ENCODE peak calls at places on chromosomes 12 and 14, in four cellular contexts. One of them, this sample, is unnamed.

GRCh38 chr14:78399316-78399889 is 229.2 kb downstream of the NRXN3 start:
- DNase-seq in ovary: no peak
- DNase-seq in heart right ventricle: peak
- DNase-seq in endodermal cell: peak
- DNase-seq in this sample: no peak

GRCh38 chr12:121443193-121443829 is 43.4 kb downstream of the RNF34 start:
- DNase-seq in ovary: peak
- DNase-seq in heart right ventricle: peak
- DNase-seq in endodermal cell: peak
- DNase-seq in this sample: peak

GRCh38 chr14:79732911-79733310 is 478.4 kb downstream of the DIO2 start:
- DNase-seq in ovary: no peak
- DNase-seq in heart right ventricle: no peak
- DNase-seq in endodermal cell: no peak
- DNase-seq in this sample: no peak

GRCh38 chr12:47793015-47793681 is 20.1 kb downstream of the SLC48A1 start:
- DNase-seq in ovary: no peak
- DNase-seq in heart right ventricle: no peak
- DNase-seq in endodermal cell: no peak
- DNase-seq in this sample: no peak

GRCh38 chr12:122200541-122201175 is 2.9 kb upstream of the B3GNT4 start:
- DNase-seq in ovary: no peak
- DNase-seq in heart right ventricle: no peak
- DNase-seq in endodermal cell: peak
- DNase-seq in this sample: peak

GRCh38 chr14:96362071-96362964 is 823 bp downstream of the ATG2B start:
- DNase-seq in ovary: no peak
- DNase-seq in heart right ventricle: peak
- DNase-seq in endodermal cell: peak
- DNase-seq in this sample: peak

GRCh38 chr12:16272222-16272621 is 5.3 kb downstream of the SLC15A5 start:
- DNase-seq in ovary: no peak
- DNase-seq in heart right ventricle: no peak
- DNase-seq in endodermal cell: no peak
- DNase-seq in this sample: no peak

GRCh38 chr12:57864811-57865751 is 18.6 kb upstream of the CTDSP2 start:
- DNase-seq in ovary: peak
- DNase-seq in heart right ventricle: peak
- DNase-seq in endodermal cell: peak
- DNase-seq in this sample: peak

GRCh38 chr12:56229819-56230448 is at the start of gene SLC39A5:
- DNase-seq in ovary: no peak
- DNase-seq in heart right ventricle: no peak
- DNase-seq in endodermal cell: no peak
- DNase-seq in this sample: no peak

GRCh38 chr14:70096866-70097265 is 91.9 kb downstream of the SLC8A3 start:
- DNase-seq in ovary: no peak
- DNase-seq in heart right ventricle: no peak
- DNase-seq in endodermal cell: peak
- DNase-seq in this sample: no peak

GRCh38 chr14:38122241-38122640 is 85.5 kb upstream of the SSTR1 start:
- DNase-seq in ovary: no peak
- DNase-seq in heart right ventricle: no peak
- DNase-seq in endodermal cell: no peak
- DNase-seq in this sample: no peak

GRCh38 chr12:124603143-124603542 is 35.7 kb upstream of the NCOR2 start:
- DNase-seq in ovary: no peak
- DNase-seq in heart right ventricle: no peak
- DNase-seq in endodermal cell: no peak
- DNase-seq in this sample: no peak

GRCh38 chr12:106926657-106927056 is 29.1 kb upstream of the TMEM263 start:
- DNase-seq in ovary: no peak
- DNase-seq in heart right ventricle: no peak
- DNase-seq in endodermal cell: no peak
- DNase-seq in this sample: no peak

GRCh38 chr12:121579981-121580868 is 598 bp downstream of the KDM2B start:
- DNase-seq in ovary: peak
- DNase-seq in heart right ventricle: peak
- DNase-seq in endodermal cell: peak
- DNase-seq in this sample: peak

GRCh38 chr12:55996715-55997534 is at the start of gene SUOX:
- DNase-seq in ovary: peak
- DNase-seq in heart right ventricle: peak
- DNase-seq in endodermal cell: peak
- DNase-seq in this sample: peak

GRCh38 chr14:87160964-87161363 is 832.0 kb downstream of the GALC start:
- DNase-seq in ovary: no peak
- DNase-seq in heart right ventricle: no peak
- DNase-seq in endodermal cell: no peak
- DNase-seq in this sample: no peak

GRCh38 chr12:103839103-103839502 is 1.9 kb downstream of the NT5DC3 start:
- DNase-seq in ovary: no peak
- DNase-seq in heart right ventricle: no peak
- DNase-seq in endodermal cell: no peak
- DNase-seq in this sample: no peak

GRCh38 chr12:126706300-126706699 is 1560.7 kb upstream of the TMEM132C start:
- DNase-seq in ovary: no peak
- DNase-seq in heart right ventricle: no peak
- DNase-seq in endodermal cell: peak
- DNase-seq in this sample: no peak

GRCh38 chr14:63405715-63406114 is 87.0 kb upstream of the GPHB5 start:
- DNase-seq in ovary: no peak
- DNase-seq in heart right ventricle: no peak
- DNase-seq in endodermal cell: no peak
- DNase-seq in this sample: no peak

GRCh38 chr12:70178038-70178437 is 65.2 kb upstream of the CNOT2 start:
- DNase-seq in ovary: no peak
- DNase-seq in heart right ventricle: no peak
- DNase-seq in endodermal cell: no peak
- DNase-seq in this sample: no peak

GRCh38 chr12:113050808-113051207 is 5.7 kb upstream of the DTX1 start:
- DNase-seq in ovary: no peak
- DNase-seq in heart right ventricle: no peak
- DNase-seq in endodermal cell: no peak
- DNase-seq in this sample: no peak

DNA sequence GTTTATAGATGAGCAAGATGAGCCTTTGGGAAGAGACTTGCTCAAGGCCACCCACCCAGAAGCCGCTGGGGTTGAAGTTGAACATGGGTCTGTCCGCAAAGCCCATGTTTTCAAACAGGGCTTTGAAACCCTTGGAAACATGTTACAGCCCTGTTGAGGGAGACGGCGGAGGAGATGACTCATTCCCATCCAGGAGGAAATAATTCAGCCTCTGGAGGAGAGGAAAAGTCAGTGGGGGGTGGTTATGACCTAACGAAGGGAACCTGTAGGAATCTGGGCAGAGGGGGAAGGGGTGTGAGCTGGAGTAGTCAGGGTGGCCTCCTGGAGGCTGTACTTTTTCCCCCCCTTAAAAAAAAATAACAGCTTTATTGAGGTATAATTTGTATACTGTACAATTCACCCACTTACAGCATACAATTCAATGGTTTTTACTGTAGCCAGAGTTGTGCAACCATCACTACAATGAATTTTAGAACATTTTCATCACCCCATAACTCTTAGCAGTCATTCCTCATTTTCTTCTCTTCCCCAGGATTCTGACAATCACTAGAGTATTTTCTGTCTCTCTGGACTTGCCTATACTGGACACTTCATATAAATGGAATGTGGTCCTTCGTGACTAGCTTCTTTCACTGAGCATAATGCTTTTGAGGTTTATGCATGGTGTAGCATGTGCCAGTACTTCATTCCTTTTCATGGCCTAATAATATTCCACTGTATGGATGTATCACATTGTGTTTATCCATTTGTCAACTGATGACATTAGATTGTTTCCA is 1.9 kb upstream of the RIN3 start:
- DNase-seq in ovary: no peak
- DNase-seq in heart right ventricle: peak
- DNase-seq in endodermal cell: peak
- DNase-seq in this sample: no peak
- H3K27ac ChIP-seq in ovary: no peak
- H3K27ac ChIP-seq in heart right ventricle: peak
- H3K27ac ChIP-seq in endodermal cell: no peak
- H3K27ac ChIP-seq in this sample: peak

GRCh38 chr12:6778212-6778570 is 5.9 kb downstream of the LAG3 start:
- DNase-seq in ovary: peak
- DNase-seq in heart right ventricle: peak
- DNase-seq in endodermal cell: peak
- DNase-seq in this sample: no peak

GRCh38 chr12:6777386-6777785 is 5.1 kb downstream of the LAG3 start:
- DNase-seq in ovary: no peak
- DNase-seq in heart right ventricle: no peak
- DNase-seq in endodermal cell: no peak
- DNase-seq in this sample: no peak

GRCh38 chr12:6779667-6780459 is 7.5 kb downstream of the LAG3 start:
- DNase-seq in ovary: no peak
- DNase-seq in heart right ventricle: no peak
- DNase-seq in endodermal cell: no peak
- DNase-seq in this sample: no peak

GRCh38 chr12:6780573-6780972 is 8.3 kb downstream of the LAG3 start:
- DNase-seq in ovary: no peak
- DNase-seq in heart right ventricle: no peak
- DNase-seq in endodermal cell: peak
- DNase-seq in this sample: no peak

DNA sequence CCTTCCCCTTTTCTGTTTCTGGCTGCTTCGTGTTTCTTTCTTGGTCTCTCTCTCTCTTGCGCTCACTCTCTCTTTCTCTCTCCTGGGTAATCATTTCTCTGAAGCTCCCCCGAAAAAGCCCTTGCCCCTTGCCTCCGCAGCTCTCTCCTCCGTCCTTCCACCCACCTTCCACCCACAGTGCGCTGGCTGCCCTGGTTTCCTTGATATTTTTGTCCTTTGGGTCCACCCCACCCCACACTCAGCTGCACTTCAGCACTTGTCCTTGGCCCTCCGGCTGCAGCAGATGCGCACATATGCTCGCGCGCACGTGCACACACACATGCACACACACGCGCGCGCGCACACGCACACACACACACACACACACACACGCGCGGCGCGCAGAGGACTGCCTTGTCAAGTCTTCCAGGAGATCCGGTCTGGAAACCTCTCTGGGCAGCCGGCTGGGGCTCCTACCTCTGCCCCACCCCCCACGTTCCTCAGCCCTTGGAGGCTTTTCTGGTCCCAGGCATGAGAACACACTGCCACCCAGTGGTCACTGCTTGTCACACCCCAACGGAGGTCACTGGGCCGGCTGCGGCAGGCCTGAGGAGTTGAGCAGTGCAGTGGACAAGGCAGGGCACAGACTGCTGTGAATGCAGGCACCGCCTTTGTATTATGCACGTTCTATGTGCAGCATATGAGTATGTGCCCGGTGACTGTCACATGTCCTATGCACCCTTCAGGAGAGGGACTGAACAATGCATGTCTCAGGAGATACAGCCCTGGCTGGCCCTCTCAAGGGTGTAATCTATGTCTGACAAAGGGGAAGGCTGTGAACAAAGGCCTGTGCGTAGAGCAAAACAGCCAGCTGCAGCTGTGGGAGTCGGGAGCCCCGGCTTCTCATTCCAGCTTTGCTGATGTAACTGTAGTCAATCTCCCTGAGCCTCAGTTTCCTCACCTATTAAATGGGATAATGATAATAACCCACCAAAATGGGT is 6.5 kb downstream of the LAG3 start:
- DNase-seq in ovary: peak
- DNase-seq in heart right ventricle: peak
- DNase-seq in endodermal cell: peak
- DNase-seq in this sample: peak
- H3K27ac ChIP-seq in ovary: peak
- H3K27ac ChIP-seq in heart right ventricle: peak
- H3K27ac ChIP-seq in endodermal cell: peak
- H3K27ac ChIP-seq in this sample: peak

DNA sequence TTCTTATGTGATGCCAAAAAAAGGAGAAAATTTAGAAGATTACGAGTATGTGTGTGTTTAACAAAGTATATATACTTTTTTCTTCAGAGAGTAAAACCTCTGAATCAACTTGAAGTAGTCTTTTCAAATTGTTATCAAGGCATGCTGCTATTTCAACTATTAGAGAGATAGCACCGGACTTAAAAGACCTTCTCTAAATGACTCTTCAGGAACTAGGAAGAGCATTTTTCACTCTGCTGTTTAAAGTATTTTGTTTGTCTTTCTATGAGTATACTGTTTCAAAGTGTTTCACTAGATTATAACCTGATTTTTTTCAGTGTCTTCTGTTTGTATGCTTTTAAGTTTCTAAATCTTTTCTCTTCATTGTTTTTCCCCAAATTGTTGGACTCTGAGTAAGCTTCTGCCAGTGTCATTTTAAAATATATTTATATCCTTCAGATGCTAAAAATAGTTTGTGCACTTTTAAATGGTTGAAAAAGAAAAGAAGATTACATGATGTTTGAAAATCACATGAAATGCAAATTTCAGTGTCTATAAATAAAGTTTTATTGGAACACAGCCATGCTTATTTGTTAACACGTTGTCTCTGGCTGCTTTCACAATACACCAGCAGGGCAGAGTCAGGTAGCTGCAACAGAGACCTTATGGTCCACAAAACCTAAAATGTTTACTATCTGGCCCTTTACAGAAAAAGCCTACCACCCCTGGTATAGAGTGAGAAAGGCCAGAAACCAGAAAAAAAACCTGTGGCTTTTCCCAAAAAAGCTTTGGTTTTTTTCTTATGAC is 21.3 kb downstream of the CRADD start:
- DNase-seq in ovary: no peak
- DNase-seq in heart right ventricle: no peak
- DNase-seq in endodermal cell: no peak
- DNase-seq in this sample: no peak
- H3K27ac ChIP-seq in ovary: no peak
- H3K27ac ChIP-seq in heart right ventricle: peak
- H3K27ac ChIP-seq in endodermal cell: no peak
- H3K27ac ChIP-seq in this sample: peak

GRCh38 chr14:68740798-68741480 is 51.9 kb downstream of the ZFP36L1 start:
- DNase-seq in ovary: no peak
- DNase-seq in heart right ventricle: no peak
- DNase-seq in endodermal cell: no peak
- DNase-seq in this sample: no peak
- H3K27ac ChIP-seq in ovary: no peak
- H3K27ac ChIP-seq in heart right ventricle: no peak
- H3K27ac ChIP-seq in endodermal cell: no peak
- H3K27ac ChIP-seq in this sample: no peak

GRCh38 chr14:57323703-57324102 is 54.9 kb downstream of the AP5M1 start:
- DNase-seq in ovary: no peak
- DNase-seq in heart right ventricle: no peak
- DNase-seq in endodermal cell: no peak
- DNase-seq in this sample: no peak

GRCh38 chr14:57329833-57330232 is 60.6 kb upstream of the NAA30 start:
- DNase-seq in ovary: no peak
- DNase-seq in heart right ventricle: no peak
- DNase-seq in endodermal cell: no peak
- DNase-seq in this sample: no peak

DNA sequence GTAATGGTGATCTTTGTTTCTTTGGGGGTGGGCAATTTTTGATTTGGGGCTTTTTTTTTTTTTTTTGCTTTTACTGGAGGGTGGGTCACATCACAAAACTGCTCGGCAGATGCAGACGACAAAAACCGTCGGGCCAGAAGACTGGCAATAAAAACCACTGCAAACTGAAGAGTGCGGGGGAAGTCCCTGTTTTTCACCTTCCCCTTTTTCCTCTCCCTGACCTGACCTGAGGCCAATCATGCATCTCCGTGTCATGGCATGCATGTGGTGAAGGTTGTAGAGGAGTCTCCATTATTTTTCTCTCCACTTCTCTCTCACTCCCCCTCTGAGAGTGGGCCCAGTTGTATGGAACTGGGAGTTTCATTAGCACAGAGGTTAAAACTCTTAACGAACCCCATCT is 57.5 kb downstream of the AP5M1 start:
- DNase-seq in ovary: no peak
- DNase-seq in heart right ventricle: no peak
- DNase-seq in endodermal cell: no peak
- DNase-seq in this sample: no peak
- H3K27ac ChIP-seq in ovary: no peak
- H3K27ac ChIP-seq in heart right ventricle: no peak
- H3K27ac ChIP-seq in endodermal cell: no peak
- H3K27ac ChIP-seq in this sample: no peak